ENCODE peak calls at places on chromosomes 11 and 22, in seven cellular contexts. One of them, this sample, is unnamed.

GRCh38 chr22:37918580-37919274 is 12.6 kb downstream of the MICALL1 start:
- DNase-seq in A549: no peak
- DNase-seq in fibroblast of the aortic adventitia: no peak
- DNase-seq in AG04450: no peak
- DNase-seq in spleen: no peak
- DNase-seq in MCF 10A: no peak
- DNase-seq in cardiac muscle cell: no peak
- DNase-seq in this sample: no peak

GRCh38 chr22:30325724-30326703 is 727 bp downstream of the TBC1D10A start:
- DNase-seq in A549: no peak
- DNase-seq in fibroblast of the aortic adventitia: no peak
- DNase-seq in cardiac muscle cell: no peak
- DNase-seq in MCF 10A: no peak
- DNase-seq in AG04450: no peak
- DNase-seq in spleen: no peak
- DNase-seq in this sample: peak

GRCh38 chr22:20799449-20799848 is 25.5 kb downstream of the SERPIND1 start:
- DNase-seq in cardiac muscle cell: no peak
- DNase-seq in A549: no peak
- DNase-seq in MCF 10A: no peak
- DNase-seq in spleen: no peak
- DNase-seq in AG04450: no peak
- DNase-seq in fibroblast of the aortic adventitia: no peak
- DNase-seq in this sample: no peak

GRCh38 chr22:19722175-19722914 is 994 bp upstream of the GP1BB start:
- DNase-seq in A549: no peak
- DNase-seq in cardiac muscle cell: no peak
- DNase-seq in AG04450: no peak
- DNase-seq in fibroblast of the aortic adventitia: no peak
- DNase-seq in MCF 10A: no peak
- DNase-seq in spleen: no peak
- DNase-seq in this sample: no peak

GRCh38 chr11:44288133-44288526 is 21.8 kb downstream of the ALX4 start:
- DNase-seq in MCF 10A: no peak
- DNase-seq in A549: no peak
- DNase-seq in spleen: no peak
- DNase-seq in cardiac muscle cell: no peak
- DNase-seq in fibroblast of the aortic adventitia: no peak
- DNase-seq in AG04450: no peak
- DNase-seq in this sample: no peak

GRCh38 chr22:48315415-48316244 is 1512.0 kb downstream of the BRD1 start:
- DNase-seq in cardiac muscle cell: no peak
- DNase-seq in fibroblast of the aortic adventitia: no peak
- DNase-seq in AG04450: no peak
- DNase-seq in MCF 10A: no peak
- DNase-seq in A549: no peak
- DNase-seq in spleen: peak
- DNase-seq in this sample: no peak

GRCh38 chr11:102552020-102552419 is 21.5 kb upstream of the MMP7 start:
- DNase-seq in A549: peak
- DNase-seq in MCF 10A: no peak
- DNase-seq in fibroblast of the aortic adventitia: no peak
- DNase-seq in spleen: no peak
- DNase-seq in AG04450: no peak
- DNase-seq in cardiac muscle cell: no peak
- DNase-seq in this sample: no peak

GRCh38 chr11:130554241-130555055 is 106.0 kb downstream of the ADAMTS15 start:
- DNase-seq in A549: no peak
- DNase-seq in cardiac muscle cell: no peak
- DNase-seq in AG04450: no peak
- DNase-seq in MCF 10A: no peak
- DNase-seq in spleen: no peak
- DNase-seq in fibroblast of the aortic adventitia: no peak
- DNase-seq in this sample: no peak

GRCh38 chr22:37187891-37188761 is at the start of gene C1QTNF6:
- DNase-seq in AG04450: no peak
- DNase-seq in fibroblast of the aortic adventitia: peak
- DNase-seq in A549: peak
- DNase-seq in cardiac muscle cell: peak
- DNase-seq in spleen: peak
- DNase-seq in MCF 10A: no peak
- DNase-seq in this sample: no peak

GRCh38 chr11:118841469-118842222 is 42.0 kb upstream of the CXCR5 start:
- DNase-seq in MCF 10A: no peak
- DNase-seq in cardiac muscle cell: no peak
- DNase-seq in fibroblast of the aortic adventitia: no peak
- DNase-seq in AG04450: no peak
- DNase-seq in A549: no peak
- DNase-seq in spleen: no peak
- DNase-seq in this sample: peak

GRCh38 chr11:19816040-19816439 is 103.4 kb downstream of the NAV2 start:
- DNase-seq in fibroblast of the aortic adventitia: no peak
- DNase-seq in MCF 10A: no peak
- DNase-seq in A549: no peak
- DNase-seq in AG04450: no peak
- DNase-seq in cardiac muscle cell: no peak
- DNase-seq in spleen: no peak
- DNase-seq in this sample: no peak

GRCh38 chr22:22821340-22821739 is 66.3 kb upstream of the IGLL5 start:
- DNase-seq in fibroblast of the aortic adventitia: no peak
- DNase-seq in A549: no peak
- DNase-seq in MCF 10A: no peak
- DNase-seq in cardiac muscle cell: no peak
- DNase-seq in AG04450: no peak
- DNase-seq in spleen: no peak
- DNase-seq in this sample: no peak

GRCh38 chr11:128720522-128720985 is 26.7 kb downstream of the FLI1 start:
- DNase-seq in cardiac muscle cell: peak
- DNase-seq in MCF 10A: no peak
- DNase-seq in AG04450: no peak
- DNase-seq in spleen: peak
- DNase-seq in A549: no peak
- DNase-seq in fibroblast of the aortic adventitia: no peak
- DNase-seq in this sample: peak

GRCh38 chr22:40817737-40818136 is 1.4 kb downstream of the SLC25A17 start:
- DNase-seq in AG04450: no peak
- DNase-seq in spleen: no peak
- DNase-seq in A549: no peak
- DNase-seq in fibroblast of the aortic adventitia: no peak
- DNase-seq in MCF 10A: no peak
- DNase-seq in cardiac muscle cell: no peak
- DNase-seq in this sample: peak

GRCh38 chr22:41906822-41907221 is 8.1 kb downstream of the SHISA8 start:
- DNase-seq in MCF 10A: no peak
- DNase-seq in A549: no peak
- DNase-seq in spleen: no peak
- DNase-seq in cardiac muscle cell: no peak
- DNase-seq in AG04450: no peak
- DNase-seq in fibroblast of the aortic adventitia: no peak
- DNase-seq in this sample: no peak
- TF ChIP-seq CTCF in MCF 10A: no peak
- TF ChIP-seq CTCF in A549: no peak
- TF ChIP-seq CTCF in spleen: no peak
- TF ChIP-seq CTCF in cardiac muscle cell: no peak
- TF ChIP-seq CTCF in AG04450: no peak
- TF ChIP-seq CTCF in fibroblast of the aortic adventitia: no peak
- TF ChIP-seq CTCF in this sample: no peak

DNA sequence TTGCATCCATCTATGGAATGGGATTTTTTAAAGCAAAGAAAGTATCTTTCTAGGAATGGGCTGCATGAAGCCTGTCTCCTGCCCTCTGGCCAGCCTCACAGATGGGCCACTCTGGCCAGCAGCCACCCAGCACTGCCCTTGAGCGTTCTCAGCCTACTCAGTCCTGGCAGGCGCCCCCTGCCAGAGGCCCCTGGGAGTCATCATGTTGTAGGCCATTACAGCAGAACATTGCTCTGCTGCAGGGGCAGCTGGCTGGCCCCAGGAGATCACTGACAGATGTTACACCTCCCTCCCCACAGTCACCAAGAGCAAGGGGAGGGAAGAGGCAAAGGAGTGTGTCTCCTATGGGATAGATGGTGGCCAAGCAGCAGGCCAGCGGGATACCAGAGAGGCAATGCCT is 363.7 kb downstream of the NXPE2 start:
- DNase-seq in cardiac muscle cell: no peak
- DNase-seq in AG04450: no peak
- DNase-seq in MCF 10A: no peak
- DNase-seq in spleen: no peak
- DNase-seq in A549: no peak
- DNase-seq in fibroblast of the aortic adventitia: no peak
- DNase-seq in this sample: no peak
- TF ChIP-seq CTCF in cardiac muscle cell: no peak
- TF ChIP-seq CTCF in AG04450: no peak
- TF ChIP-seq CTCF in MCF 10A: no peak
- TF ChIP-seq CTCF in spleen: no peak
- TF ChIP-seq CTCF in A549: no peak
- TF ChIP-seq CTCF in fibroblast of the aortic adventitia: no peak
- TF ChIP-seq CTCF in this sample: no peak

GRCh38 chr11:93741094-93741881 is at the start of the genes C11orf54 and TAF1D:
- DNase-seq in spleen: peak
- DNase-seq in MCF 10A: peak
- DNase-seq in fibroblast of the aortic adventitia: peak
- DNase-seq in AG04450: peak
- DNase-seq in A549: peak
- DNase-seq in cardiac muscle cell: peak
- DNase-seq in this sample: peak

GRCh38 chr11:93741882-93742226 is 382 bp downstream of the C11orf54 start:
- DNase-seq in fibroblast of the aortic adventitia: peak
- DNase-seq in cardiac muscle cell: peak
- DNase-seq in AG04450: no peak
- DNase-seq in A549: peak
- DNase-seq in MCF 10A: peak
- DNase-seq in spleen: no peak
- DNase-seq in this sample: no peak

GRCh38 chr11:93738647-93739081 is 2.6 kb downstream of the TAF1D start:
- DNase-seq in MCF 10A: peak
- DNase-seq in cardiac muscle cell: peak
- DNase-seq in spleen: no peak
- DNase-seq in A549: no peak
- DNase-seq in fibroblast of the aortic adventitia: no peak
- DNase-seq in AG04450: no peak
- DNase-seq in this sample: no peak

GRCh38 chr11:93740031-93740801 is 1.1 kb downstream of the TAF1D start:
- DNase-seq in fibroblast of the aortic adventitia: peak
- DNase-seq in A549: peak
- DNase-seq in AG04450: no peak
- DNase-seq in MCF 10A: peak
- DNase-seq in spleen: peak
- DNase-seq in cardiac muscle cell: peak
- DNase-seq in this sample: no peak

DNA sequence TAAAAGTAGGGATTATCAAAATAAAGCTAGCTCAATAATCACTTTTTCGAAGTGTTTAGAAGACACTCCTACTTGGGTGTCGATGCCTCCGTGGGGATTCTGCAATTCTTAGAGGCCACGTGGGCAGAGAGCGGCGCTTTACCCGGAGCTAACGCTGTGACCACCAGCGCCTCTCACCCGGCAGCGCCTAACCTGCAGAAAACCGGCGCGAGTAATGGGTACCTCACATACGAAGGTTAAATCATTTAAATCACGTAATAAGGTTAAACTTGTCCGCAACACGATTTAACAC is 547 bp downstream of the TAF1D start:
- DNase-seq in spleen: peak
- DNase-seq in AG04450: no peak
- DNase-seq in cardiac muscle cell: peak
- DNase-seq in fibroblast of the aortic adventitia: peak
- DNase-seq in A549: peak
- DNase-seq in MCF 10A: peak
- DNase-seq in this sample: peak
- TF ChIP-seq CTCF in spleen: no peak
- TF ChIP-seq CTCF in AG04450: no peak
- TF ChIP-seq CTCF in cardiac muscle cell: no peak
- TF ChIP-seq CTCF in fibroblast of the aortic adventitia: peak
- TF ChIP-seq CTCF in A549: no peak
- TF ChIP-seq CTCF in MCF 10A: no peak
- TF ChIP-seq CTCF in this sample: no peak

GRCh38 chr11:100008440-100008839 is 678.6 kb upstream of the ARHGAP42 start:
- DNase-seq in A549: no peak
- DNase-seq in MCF 10A: no peak
- DNase-seq in AG04450: no peak
- DNase-seq in spleen: no peak
- DNase-seq in cardiac muscle cell: no peak
- DNase-seq in fibroblast of the aortic adventitia: no peak
- DNase-seq in this sample: no peak

GRCh38 chr11:100009728-100010127 is 677.4 kb upstream of the ARHGAP42 start:
- DNase-seq in spleen: no peak
- DNase-seq in A549: no peak
- DNase-seq in AG04450: no peak
- DNase-seq in fibroblast of the aortic adventitia: no peak
- DNase-seq in cardiac muscle cell: no peak
- DNase-seq in MCF 10A: no peak
- DNase-seq in this sample: no peak

GRCh38 chr11:100004541-100004940 is 682.5 kb upstream of the ARHGAP42 start:
- DNase-seq in A549: no peak
- DNase-seq in cardiac muscle cell: peak
- DNase-seq in fibroblast of the aortic adventitia: no peak
- DNase-seq in spleen: no peak
- DNase-seq in AG04450: no peak
- DNase-seq in MCF 10A: no peak
- DNase-seq in this sample: no peak

GRCh38 chr11:100010393-100010792 is 676.7 kb upstream of the ARHGAP42 start:
- DNase-seq in cardiac muscle cell: no peak
- DNase-seq in MCF 10A: no peak
- DNase-seq in A549: no peak
- DNase-seq in fibroblast of the aortic adventitia: no peak
- DNase-seq in AG04450: no peak
- DNase-seq in spleen: no peak
- DNase-seq in this sample: no peak
- TF ChIP-seq CTCF in cardiac muscle cell: no peak
- TF ChIP-seq CTCF in MCF 10A: peak
- TF ChIP-seq CTCF in A549: no peak
- TF ChIP-seq CTCF in fibroblast of the aortic adventitia: no peak
- TF ChIP-seq CTCF in AG04450: no peak
- TF ChIP-seq CTCF in spleen: no peak
- TF ChIP-seq CTCF in this sample: peak

GRCh38 chr11:57662893-57663292 is 5.0 kb upstream of the ZDHHC5 start:
- DNase-seq in fibroblast of the aortic adventitia: no peak
- DNase-seq in A549: peak
- DNase-seq in AG04450: no peak
- DNase-seq in spleen: no peak
- DNase-seq in MCF 10A: no peak
- DNase-seq in cardiac muscle cell: no peak
- DNase-seq in this sample: no peak
- TF ChIP-seq CTCF in fibroblast of the aortic adventitia: no peak
- TF ChIP-seq CTCF in A549: no peak
- TF ChIP-seq CTCF in AG04450: peak
- TF ChIP-seq CTCF in spleen: no peak
- TF ChIP-seq CTCF in MCF 10A: no peak
- TF ChIP-seq CTCF in cardiac muscle cell: no peak
- TF ChIP-seq CTCF in this sample: peak